ENCODE peak calls at places on chromosome 2, in five cellular contexts. L is heart left ventricle, E is mammary epithelial cell, K is neuronal stem cell, Y is MM.1S. J is an unnamed sample.
A peak's percentile ranks its signal among the peaks of the same experiment; 100 is the strongest.

GRCh38 chr2:173184031-173185004 is 108.7 kb downstream of the MAP3K20 start:
- DNase-seq in E (peak; percentile 97), K (no peak), Y (no peak), L (peak; percentile 61), J (peak; percentile 96)

GRCh38 chr2:184644685-184645084 is 46.4 kb downstream of the ZNF804A start:
- DNase-seq in K (no peak), E (no peak), Y (no peak), L (no peak), J (peak; percentile 56)

GRCh38 chr2:122748552-122749011 is 993.1 kb downstream of the TSN start:
- DNase-seq in L (peak; percentile 35), Y (no peak), K (no peak), E (peak; percentile 92), J (peak; percentile 5)

GRCh38 chr2:232444409-232445148 is 11.4 kb upstream of the ALPI start:
- DNase-seq in L (peak; percentile 55), Y (peak; percentile 57), K (no peak), E (peak; percentile 54), J (peak; percentile 74)

GRCh38 chr2:226652388-226652787 is 147.2 kb downstream of the IRS1 start:
- DNase-seq in L (no peak), E (peak; percentile 96), Y (no peak), K (no peak), J (peak; percentile 72)

GRCh38 chr2:133315280-133315679 is 253.0 kb downstream of the NCKAP5 start:
- DNase-seq in L (no peak), Y (no peak), K (no peak), E (no peak), J (no peak)

GRCh38 chr2:114442545-114442944 is at the start of gene DPP10:
- DNase-seq in E (no peak), L (no peak), Y (peak; percentile 53), K (peak; percentile 82), J (peak; percentile 9)

GRCh38 chr2:136117391-136117841 is 533 bp downstream of the CXCR4 start:
- DNase-seq in L (peak; percentile 35), K (peak; percentile 61), Y (peak; percentile 64), E (peak; percentile 14), J (peak; percentile 42)

GRCh38 chr2:134138115-134138514 is 115.8 kb upstream of the MGAT5 start:
- DNase-seq in L (no peak), Y (no peak), E (no peak), K (no peak), J (peak; percentile 30)

GRCh38 chr2:56191617-56192016 is 7.8 kb downstream of the CCDC85A start:
- DNase-seq in E (peak; percentile 46), Y (peak; percentile 29), L (no peak), K (peak; percentile 11), J (peak; percentile 73)

GRCh38 chr2:190202018-190202417 is 117.6 kb downstream of the HIBCH start:
- DNase-seq in L (no peak), K (no peak), E (no peak), Y (no peak), J (no peak)

GRCh38 chr2:55112229-55113016 is 62.2 kb upstream of the RTN4 start:
- DNase-seq in E (no peak), L (peak; percentile 84), Y (no peak), K (no peak), J (peak; percentile 29)

GRCh38 chr2:10382313-10383061 is 65.6 kb downstream of the ODC1 start:
- DNase-seq in Y (peak; percentile 75), K (no peak), E (no peak), L (peak; percentile 56), J (no peak)

GRCh38 chr2:86786001-86786536 is 4.6 kb downstream of the CD8A start:
- DNase-seq in K (no peak), L (no peak), Y (no peak), E (no peak), J (no peak)

GRCh38 chr2:126655500-126656310 is at the start of gene GYPC:
- DNase-seq in K (peak; percentile 56), L (peak; percentile 92), Y (peak; percentile 54), E (no peak), J (peak; percentile 89)

GRCh38 chr2:66839551-66840320 is 404.8 kb downstream of the MEIS1 start:
- DNase-seq in Y (no peak), L (no peak), K (no peak), E (peak; percentile 95), J (peak; percentile 93)

GRCh38 chr2:189412330-189412953 is 28.8 kb upstream of the WDR75 start:
- DNase-seq in K (peak; percentile 35), E (no peak), Y (peak; percentile 37), L (no peak), J (peak; percentile 81)

GRCh38 chr2:200084036-200084435 is 128.7 kb downstream of the MAIP1 start:
- DNase-seq in L (no peak), K (no peak), E (no peak), Y (no peak), J (no peak)
- H3K4me3 ChIP-seq in L (no peak overlapping the region), K (no peak overlapping the region), E (no peak overlapping the region), Y (no peak overlapping the region), J (no peak overlapping the region)

GRCh38 chr2:118309201-118310015 is 221.1 kb downstream of the INSIG2 start:
- DNase-seq in Y (no peak), L (no peak), K (no peak), E (no peak), J (no peak)
- H3K4me1 ChIP-seq in Y (no peaks in the 10 kb centered on the region), L (no peaks in the 10 kb centered on the region), K (peaks cover 3% of the 10 kb centered on the region), E (no peaks in the 10 kb centered on the region), J (peaks cover 7% of the 10 kb centered on the region)

GRCh38 chr2:121281694-121282093 is 3.3 kb downstream of the TFCP2L1 start:
- DNase-seq in K (no peak), E (no peak), Y (no peak), L (no peak), J (no peak)
- H3K27me3 ChIP-seq in K (peaks cover 63% of the 10 kb centered on the region), E (no peaks in the 10 kb centered on the region), Y (no peaks in the 10 kb centered on the region), L (peaks cover 38% of the 10 kb centered on the region), J (peaks cover 35% of the 10 kb centered on the region)

GRCh38 chr2:78355967-78356366 is 669.5 kb upstream of the REG3G start:
- DNase-seq in E (no peak), Y (no peak), K (no peak), L (no peak), J (no peak)
- H3K4me3 ChIP-seq in E (no peak overlapping the region), Y (no peak overlapping the region), K (no peak overlapping the region), L (no peak overlapping the region), J (no peak overlapping the region)

GRCh38 chr2:68280316-68280715 is 28.0 kb upstream of the PPP3R1 start:
- DNase-seq in K (no peak), E (no peak), L (no peak), Y (no peak), J (no peak)
- H3K4me1 ChIP-seq in K (peaks cover 1% of the 10 kb centered on the region), E (peaks cover 4% of the 10 kb centered on the region), L (peaks cover 6% of the 10 kb centered on the region), Y (no peaks in the 10 kb centered on the region), J (peaks cover 23% of the 10 kb centered on the region)

GRCh38 chr2:174338626-174339570 is 4.1 kb downstream of the SP9 start:
- DNase-seq in L (no peak), Y (no peak), K (peak; percentile 60), E (no peak), J (peak; percentile 6)

GRCh38 chr2:174338155-174338495 is 3.4 kb downstream of the SP9 start:
- DNase-seq in K (no peak), E (no peak), Y (no peak), L (no peak), J (peak; percentile 17)

GRCh38 chr2:174336403-174337336 is 1.9 kb downstream of the SP9 start:
- DNase-seq in K (peak; percentile 67), Y (peak; percentile 90), E (peak; percentile 69), L (no peak), J (no peak)

GRCh38 chr2:174335605-174336402 is 1.1 kb downstream of the SP9 start:
- DNase-seq in Y (no peak), E (peak; percentile 27), K (peak; percentile 50), L (no peak), J (peak; percentile 21)

GRCh38 chr2:174337337-174338154 is 2.8 kb downstream of the SP9 start:
- DNase-seq in K (peak; percentile 63), L (no peak), Y (peak; percentile 43), E (peak; percentile 16), J (peak; percentile 52)
- H3K27me3 ChIP-seq in K (peaks cover 53% of the 10 kb centered on the region), L (peaks cover 100% of the 10 kb centered on the region), Y (peaks cover 68% of the 10 kb centered on the region), E (peaks cover 70% of the 10 kb centered on the region), J (peaks cover 72% of the 10 kb centered on the region)

DNA sequence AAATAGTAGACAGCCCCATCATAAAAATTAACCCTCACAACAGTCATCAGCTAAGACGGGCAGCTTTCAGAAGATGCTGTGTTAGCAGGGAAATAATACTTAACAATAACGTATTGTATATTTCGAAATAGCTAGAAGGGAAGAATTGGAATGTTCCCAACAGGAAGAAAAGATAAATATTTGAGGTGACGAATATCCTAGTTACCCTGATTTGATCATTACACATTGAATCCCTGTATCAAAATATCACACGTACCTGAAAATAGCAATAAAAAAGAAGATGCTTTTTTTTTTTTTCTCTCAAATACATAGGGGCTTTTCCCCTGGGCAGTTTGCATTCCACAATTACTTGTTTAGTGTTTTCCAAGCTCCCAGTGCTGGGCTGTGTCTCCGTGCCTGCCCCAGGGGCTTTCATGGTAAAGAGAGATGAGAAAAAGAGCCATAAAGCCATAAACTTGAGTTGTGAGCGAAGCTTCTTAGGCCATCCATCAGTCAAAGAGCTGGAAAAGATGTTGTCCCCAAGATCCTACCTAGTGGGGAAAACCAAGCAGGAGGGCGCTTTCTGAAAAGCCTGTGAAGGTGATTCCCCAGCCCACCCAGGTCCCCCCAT is 183.1 kb upstream of the REV1 start:
- DNase-seq in Y (no peak), E (no peak), K (no peak), L (no peak), J (no peak)
- H3K4me3 ChIP-seq in Y (no peak overlapping the region), E (no peak overlapping the region), K (no peak overlapping the region), L (no peak overlapping the region), J (no peak overlapping the region)

GRCh38 chr2:152423684-152424083 is 88.7 kb downstream of the FMNL2 start:
- DNase-seq in K (no peak), Y (no peak), E (no peak), L (no peak), J (no peak)
- H3K4me1 ChIP-seq in K (peaks cover 11% of the 10 kb centered on the region), Y (no peaks in the 10 kb centered on the region), E (peaks cover 37% of the 10 kb centered on the region), L (peaks cover 12% of the 10 kb centered on the region), J (peaks cover 10% of the 10 kb centered on the region)

J was measured in adipocyte.